ENCODE peak calls at places on chromosomes 1 and 21, in nine cellular contexts. S is amniotic stem cell, J is A172, I is neural crest cell, E is astrocyte, Q is HS-5, T is smooth muscle cell of the brain vasculature, L is NCI-H226, U is epithelial cell of esophagus. W is an unnamed sample.
A peak's percentile ranks its signal among the peaks of the same experiment; 100 is the strongest.

GRCh38 chr1:15852036-15852827 is 4.7 kb downstream of the SPEN start:
- DNase-seq in S (no peak), J (no peak), I (no peak), E (peak; percentile 29), Q (no peak), T (no peak), L (no peak), U (peak; percentile 36), W (no peak)

GRCh38 chr1:20975668-20976067 is 188.6 kb upstream of the HP1BP3 start:
- DNase-seq in S (no peak), J (no peak), I (no peak), E (no peak), Q (no peak), T (no peak), L (no peak), U (no peak), W (no peak)

GRCh38 chr1:13492711-13493110 is 21.1 kb downstream of the LRRC38 start:
- DNase-seq in S (no peak), J (no peak), I (no peak), E (no peak), Q (no peak), T (no peak), L (no peak), U (no peak), W (no peak)

GRCh38 chr1:205930698-205931330 is 12.4 kb downstream of the SLC26A9 start:
- DNase-seq in S (no peak), J (no peak), I (no peak), E (no peak), Q (no peak), T (no peak), L (no peak), U (no peak), W (no peak)

GRCh38 chr1:198156111-198156744 is 570 bp upstream of the NEK7 start:
- DNase-seq in S (no peak), J (peak; percentile 84), I (peak; percentile 53), E (peak; percentile 75), Q (peak; percentile 44), T (peak; percentile 40), L (peak; percentile 41), U (peak; percentile 85), W (peak; percentile 67)

GRCh38 chr21:25639167-25639921 is at the start of gene JAM2:
- DNase-seq in S (no peak), J (peak; percentile 31), I (peak; percentile 50), E (peak; percentile 17), Q (peak; percentile 58), T (no peak), L (no peak), U (no peak), W (peak; percentile 69)

GRCh38 chr1:243325305-243325890 is 69.6 kb downstream of the SDCCAG8 start:
- DNase-seq in S (peak; percentile 13), J (peak; percentile 56), I (peak; percentile 26), E (peak; percentile 36), Q (peak; percentile 58), T (peak; percentile 46), L (peak; percentile 2), U (peak; percentile 64), W (peak; percentile 50)

GRCh38 chr21:17798796-17799195 is 20.4 kb downstream of the C21orf91 start:
- DNase-seq in S (no peak), J (no peak), I (no peak), E (peak; percentile 28), Q (no peak), T (no peak), L (no peak), U (no peak), W (no peak)

GRCh38 chr21:41866274-41866809 is 12.8 kb downstream of the PRDM15 start:
- DNase-seq in S (no peak), J (no peak), I (no peak), E (no peak), Q (no peak), T (no peak), L (no peak), U (no peak), W (no peak)

GRCh38 chr1:244048566-244049141 is 2.4 kb upstream of the ZBTB18 start:
- DNase-seq in S (no peak), J (no peak), I (no peak), E (no peak), Q (no peak), T (no peak), L (no peak), U (no peak), W (no peak)

GRCh38 chr1:8809342-8809736 is 8.1 kb downstream of the RERE start:
- DNase-seq in S (no peak), J (no peak), I (no peak), E (no peak), Q (no peak), T (no peak), L (no peak), U (no peak), W (no peak)

GRCh38 chr1:178055779-178056471 is 38.0 kb upstream of the RASAL2 start:
- DNase-seq in S (no peak), J (peak; percentile 40), I (no peak), E (no peak), Q (no peak), T (no peak), L (no peak), U (peak; percentile 75), W (no peak)

GRCh38 chr1:65269612-65270011 is 39.7 kb upstream of the DNAJC6 start:
- DNase-seq in S (no peak), J (no peak), I (no peak), E (no peak), Q (no peak), T (no peak), L (no peak), U (no peak), W (no peak)

GRCh38 chr1:235901461-235901860 is 34.8 kb upstream of the LYST start:
- DNase-seq in S (no peak), J (peak; percentile 71), I (no peak), E (peak; percentile 88), Q (no peak), T (no peak), L (no peak), U (no peak), W (no peak)

GRCh38 chr1:64745181-64745985 is 508 bp downstream of the RAVER2 start:
- DNase-seq in S (no peak), J (peak; percentile 11), I (peak; percentile 4), E (peak; percentile 30), Q (no peak), T (no peak), L (no peak), U (peak; percentile 51), W (peak; percentile 35)

GRCh38 chr1:1055841-1056736 is 18.0 kb downstream of the RNF223 start:
- DNase-seq in S (no peak), J (no peak), I (no peak), E (no peak), Q (no peak), T (no peak), L (no peak), U (no peak), W (no peak)

GRCh38 chr21:32889596-32889995 is 118.0 kb upstream of the PAXBP1 start:
- DNase-seq in S (no peak), J (no peak), I (no peak), E (peak; percentile 44), Q (peak; percentile 56), T (no peak), L (no peak), U (no peak), W (no peak)

GRCh38 chr1:99858285-99858684 is 8.1 kb downstream of the AGL start:
- DNase-seq in S (no peak), J (no peak), I (no peak), E (no peak), Q (no peak), T (no peak), L (no peak), U (no peak), W (no peak)

GRCh38 chr1:150836129-150836773 is 28.2 kb upstream of the CTSK start:
- DNase-seq in S (no peak), J (peak; percentile 45), I (no peak), E (peak; percentile 55), Q (no peak), T (no peak), L (no peak), U (no peak), W (no peak)

GRCh38 chr1:95582191-95582590 is 348.2 kb downstream of the RWDD3 start:
- DNase-seq in S (no peak), J (no peak), I (no peak), E (no peak), Q (no peak), T (no peak), L (no peak), U (no peak), W (no peak)